ENCODE peak calls at places on chromosomes 4 and X, in five cellular contexts. G is AG10803, S is HL-60, K is heart right ventricle, X is heart left ventricle. J is an unnamed sample.

GRCh38 chr4:6702761-6703160 is 6.9 kb downstream of the MRFAP1L1 start:
- DNase-seq in S (no peak), X (no peak), G (no peak), K (no peak), J (no peak)

GRCh38 chr4:53520114-53520513 is 71.2 kb downstream of the LNX1 start:
- DNase-seq in S (no peak), G (peak), K (no peak), X (no peak), J (no peak)

GRCh38 chr4:168398188-168398587 is 79.6 kb upstream of the DDX60 start:
- DNase-seq in X (peak), K (no peak), S (no peak), G (no peak), J (no peak)

GRCh38 chr4:82513382-82513781 is 48.4 kb downstream of the TMEM150C start:
- DNase-seq in K (no peak), X (no peak), G (no peak), S (no peak), J (no peak)

GRCh38 chr4:23060776-23061175 is 368.0 kb downstream of the GBA3 start:
- DNase-seq in X (no peak), S (no peak), G (peak), K (no peak), J (no peak)

GRCh38 chrX:29992083-29992482 is 223.3 kb upstream of the MAGEB2 start:
- DNase-seq in S (no peak), K (no peak), G (no peak), X (no peak), J (no peak)

GRCh38 chr4:1137063-1137771 is 23.9 kb upstream of the RNF212 start:
- DNase-seq in K (no peak), S (peak), X (no peak), G (no peak), J (no peak)

GRCh38 chrX:5537098-5537497 is 691.6 kb downstream of the NLGN4X start:
- DNase-seq in X (no peak), G (no peak), S (no peak), K (no peak), J (no peak)

GRCh38 chr4:142534994-142535393 is 311.1 kb downstream of the INPP4B start:
- DNase-seq in K (no peak), X (no peak), G (no peak), S (no peak), J (no peak)

GRCh38 chr4:4801013-4801412 is 58.5 kb upstream of the MSX1 start:
- DNase-seq in X (no peak), K (no peak), G (peak), S (no peak), J (peak)

GRCh38 chr4:8214091-8214490 is 15.0 kb downstream of the SH3TC1 start:
- DNase-seq in X (no peak), S (no peak), K (no peak), G (no peak), J (no peak)

GRCh38 chr4:94363136-94363655 is 20.6 kb upstream of the HPGDS start:
- DNase-seq in S (no peak), K (no peak), G (no peak), X (no peak), J (no peak)

GRCh38 chrX:98448524-98448923 is 1564.8 kb downstream of the RPA4 start:
- DNase-seq in K (no peak), X (no peak), S (no peak), G (no peak), J (no peak)

GRCh38 chrX:98452456-98452855 is 1568.7 kb downstream of the RPA4 start:
- DNase-seq in S (no peak), G (no peak), K (no peak), X (no peak), J (no peak)
- TF ChIP-seq CTCF in S (no peak), G (no peak), K (no peak), X (no peak), J (no peak)

GRCh38 chrX:38102875-38103274 is 96.5 kb downstream of the SYTL5 start:
- DNase-seq in K (no peak), S (no peak), X (no peak), G (no peak), J (no peak)
- H3K4me3 ChIP-seq in K (no peak), S (no peak), X (no peak), G (no peak), J (no peak)

DNA sequence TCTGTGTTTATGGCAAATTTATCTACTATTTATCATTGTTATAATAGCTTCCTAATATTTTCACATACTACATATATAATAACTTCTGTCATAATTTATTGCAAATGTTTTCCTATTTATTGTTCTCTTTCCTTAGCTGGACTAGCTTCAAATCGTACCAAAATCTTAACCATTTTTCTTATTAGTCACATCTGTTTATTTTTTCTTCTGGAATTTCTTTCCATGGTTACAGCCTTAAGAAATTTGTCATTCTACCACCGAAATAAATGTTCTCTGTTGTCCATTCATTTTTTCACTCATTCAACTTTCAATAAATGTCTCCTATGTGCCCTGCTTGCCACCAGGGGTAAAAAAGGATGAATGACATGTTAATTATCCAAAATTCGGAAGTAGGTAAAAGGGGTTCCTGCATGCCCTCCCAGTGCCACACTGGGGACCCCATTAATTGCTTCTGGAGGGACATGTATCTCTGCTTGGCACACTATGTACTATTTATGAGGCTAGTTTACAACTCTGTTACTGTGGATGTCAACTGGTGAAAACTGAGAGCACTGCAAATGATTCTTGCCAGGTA is 182.1 kb downstream of the SH3KBP1 start:
- DNase-seq in G (peak), K (no peak), X (no peak), S (no peak), J (peak)
- TF ChIP-seq CTCF in G (peak), K (no peak), X (no peak), S (no peak), J (no peak)

DNA sequence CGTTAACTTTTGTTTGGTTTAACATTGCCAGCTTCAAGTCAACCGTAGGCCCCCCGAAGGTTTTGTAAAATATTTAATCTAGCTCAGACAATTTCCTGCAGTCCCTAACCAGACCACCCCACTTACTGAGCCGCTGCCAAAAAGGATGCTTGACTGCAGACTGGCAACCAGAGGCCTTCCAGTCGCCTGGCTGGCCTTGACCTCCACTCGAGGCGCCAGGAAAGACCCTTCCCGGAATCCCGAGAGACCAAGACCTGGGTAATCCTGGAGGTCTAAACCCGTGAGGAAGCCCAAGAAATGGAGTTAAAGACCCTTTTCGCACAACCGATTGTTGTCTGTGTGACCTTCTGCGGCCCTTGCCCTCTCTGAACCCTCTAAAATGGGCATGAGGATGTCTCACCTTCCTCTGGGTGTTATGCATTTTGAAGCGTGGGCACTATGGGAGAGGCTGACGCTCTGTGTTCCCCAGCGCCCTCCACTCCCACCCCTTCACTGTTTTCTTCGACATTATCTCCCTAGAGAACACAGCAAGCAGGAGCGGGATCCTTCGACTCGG is 86.2 kb downstream of the BCOR start:
- DNase-seq in X (no peak), K (no peak), S (no peak), G (no peak), J (no peak)
- H3K4me3 ChIP-seq in X (no peak), K (no peak), S (no peak), G (no peak), J (no peak)

GRCh38 chr4:85825937-85826678 is 351.2 kb downstream of the ARHGAP24 start:
- DNase-seq in X (no peak), G (peak), S (no peak), K (no peak), J (peak)
- TF ChIP-seq CTCF in X (peak), G (peak), S (no peak), K (peak), J (peak)

GRCh38 chrX:130805906-130806305 is 97.1 kb downstream of the ENOX2 start:
- DNase-seq in X (no peak), G (no peak), S (no peak), K (no peak), J (no peak)
- H3K4me3 ChIP-seq in X (no peak), G (no peak), S (no peak), K (no peak), J (no peak)

GRCh38 chrX:26653050-26653449 is 437.1 kb downstream of the MAGEB5 start:
- DNase-seq in K (no peak), S (no peak), X (no peak), G (no peak), J (no peak)

GRCh38 chrX:26651755-26652154 is 435.8 kb downstream of the MAGEB5 start:
- DNase-seq in K (no peak), G (no peak), S (peak), X (no peak), J (no peak)

DNA sequence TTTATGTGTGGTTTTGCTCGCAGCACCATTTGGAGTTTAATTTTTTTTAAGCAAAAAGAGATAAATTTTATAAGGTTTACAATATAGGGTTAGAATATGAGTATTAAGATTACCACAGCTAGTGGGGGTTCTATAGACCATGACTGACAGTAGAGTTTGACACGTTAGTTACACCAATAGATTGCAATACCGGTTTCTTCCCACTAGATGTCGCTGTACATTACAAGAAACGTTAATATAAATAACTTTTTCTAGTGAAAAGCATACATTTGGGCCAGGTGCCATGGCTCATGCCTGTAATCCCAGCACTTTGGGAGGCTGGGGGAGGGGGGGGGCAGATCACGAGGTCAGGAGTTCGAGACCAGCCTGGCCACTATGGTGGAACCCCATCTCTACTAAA is 433.6 kb downstream of the MAGEB5 start:
- DNase-seq in S (peak), X (no peak), G (no peak), K (no peak), J (no peak)
- TF ChIP-seq CTCF in S (peak), X (peak), G (peak), K (peak), J (peak)

J was measured in AG09309.